ENCODE peak calls at places on chromosome 5, in six cellular contexts. One of them, this sample, is unnamed.

GRCh38 chr5:81544351-81545001 is 150.5 kb upstream of the ACOT12 start:
- DNase-seq in H1: no peak
- DNase-seq in trophoblast cell: peak
- DNase-seq in IMR-90: peak
- DNase-seq in neuronal stem cell: no peak
- DNase-seq in mesenchymal stem cell: no peak
- DNase-seq in this sample: no peak

GRCh38 chr5:5900350-5900749 is 477.9 kb downstream of the ICE1 start:
- DNase-seq in mesenchymal stem cell: no peak
- DNase-seq in IMR-90: no peak
- DNase-seq in trophoblast cell: no peak
- DNase-seq in H1: no peak
- DNase-seq in neuronal stem cell: no peak
- DNase-seq in this sample: no peak

GRCh38 chr5:4868140-4868735 is 271.9 kb upstream of the ADAMTS16 start:
- DNase-seq in trophoblast cell: peak
- DNase-seq in mesenchymal stem cell: peak
- DNase-seq in H1: peak
- DNase-seq in neuronal stem cell: peak
- DNase-seq in IMR-90: no peak
- DNase-seq in this sample: peak

GRCh38 chr5:14134771-14135170 is 8.4 kb upstream of the TRIO start:
- DNase-seq in H1: no peak
- DNase-seq in neuronal stem cell: no peak
- DNase-seq in mesenchymal stem cell: no peak
- DNase-seq in IMR-90: no peak
- DNase-seq in trophoblast cell: no peak
- DNase-seq in this sample: no peak

GRCh38 chr5:156879665-156880285 is 29.7 kb downstream of the PPP1R2B start:
- DNase-seq in IMR-90: no peak
- DNase-seq in neuronal stem cell: no peak
- DNase-seq in trophoblast cell: no peak
- DNase-seq in H1: no peak
- DNase-seq in mesenchymal stem cell: no peak
- DNase-seq in this sample: no peak

GRCh38 chr5:112276996-112277395 is 142.1 kb downstream of the EPB41L4A start:
- DNase-seq in trophoblast cell: no peak
- DNase-seq in mesenchymal stem cell: no peak
- DNase-seq in neuronal stem cell: no peak
- DNase-seq in IMR-90: no peak
- DNase-seq in H1: no peak
- DNase-seq in this sample: peak

GRCh38 chr5:64637837-64638443 is 52.4 kb upstream of the SHISAL2B start:
- DNase-seq in neuronal stem cell: no peak
- DNase-seq in IMR-90: no peak
- DNase-seq in H1: no peak
- DNase-seq in mesenchymal stem cell: peak
- DNase-seq in trophoblast cell: no peak
- DNase-seq in this sample: peak

GRCh38 chr5:154945695-154946301 is 4.9 kb downstream of the MRPL22 start:
- DNase-seq in IMR-90: peak
- DNase-seq in trophoblast cell: peak
- DNase-seq in H1: no peak
- DNase-seq in neuronal stem cell: no peak
- DNase-seq in mesenchymal stem cell: peak
- DNase-seq in this sample: no peak

GRCh38 chr5:124906339-124907097 is 160.1 kb upstream of the ZNF608 start:
- DNase-seq in IMR-90: peak
- DNase-seq in mesenchymal stem cell: peak
- DNase-seq in trophoblast cell: peak
- DNase-seq in neuronal stem cell: no peak
- DNase-seq in H1: no peak
- DNase-seq in this sample: no peak

GRCh38 chr5:73506459-73506955 is 8.3 kb downstream of the BTF3 start:
- DNase-seq in H1: no peak
- DNase-seq in neuronal stem cell: no peak
- DNase-seq in trophoblast cell: no peak
- DNase-seq in IMR-90: no peak
- DNase-seq in mesenchymal stem cell: no peak
- DNase-seq in this sample: peak

GRCh38 chr5:16507716-16508115 is 42.1 kb upstream of the ZNF622 start:
- DNase-seq in mesenchymal stem cell: no peak
- DNase-seq in trophoblast cell: peak
- DNase-seq in IMR-90: no peak
- DNase-seq in neuronal stem cell: no peak
- DNase-seq in H1: no peak
- DNase-seq in this sample: no peak

GRCh38 chr5:45642370-45642769 is 53.8 kb downstream of the HCN1 start:
- DNase-seq in IMR-90: no peak
- DNase-seq in H1: no peak
- DNase-seq in mesenchymal stem cell: no peak
- DNase-seq in trophoblast cell: no peak
- DNase-seq in neuronal stem cell: no peak
- DNase-seq in this sample: no peak

GRCh38 chr5:15431923-15432322 is 68.1 kb upstream of the FBXL7 start:
- DNase-seq in neuronal stem cell: no peak
- DNase-seq in trophoblast cell: no peak
- DNase-seq in IMR-90: no peak
- DNase-seq in H1: no peak
- DNase-seq in mesenchymal stem cell: no peak
- DNase-seq in this sample: no peak

GRCh38 chr5:1726956-1727355 is 72.7 kb downstream of the MRPL36 start:
- DNase-seq in mesenchymal stem cell: no peak
- DNase-seq in neuronal stem cell: no peak
- DNase-seq in H1: peak
- DNase-seq in trophoblast cell: no peak
- DNase-seq in IMR-90: no peak
- DNase-seq in this sample: peak

GRCh38 chr5:68021958-68022357 is 193.6 kb upstream of the PIK3R1 start:
- DNase-seq in neuronal stem cell: no peak
- DNase-seq in IMR-90: no peak
- DNase-seq in trophoblast cell: peak
- DNase-seq in H1: no peak
- DNase-seq in mesenchymal stem cell: no peak
- DNase-seq in this sample: no peak

GRCh38 chr5:136023935-136024645 is 4.7 kb upstream of the TGFBI start:
- DNase-seq in H1: no peak
- DNase-seq in IMR-90: peak
- DNase-seq in mesenchymal stem cell: peak
- DNase-seq in neuronal stem cell: no peak
- DNase-seq in trophoblast cell: no peak
- DNase-seq in this sample: no peak

GRCh38 chr5:98309785-98310566 is 463.5 kb upstream of the RGMB start:
- DNase-seq in trophoblast cell: peak
- DNase-seq in H1: peak
- DNase-seq in mesenchymal stem cell: peak
- DNase-seq in IMR-90: peak
- DNase-seq in neuronal stem cell: peak
- DNase-seq in this sample: peak

GRCh38 chr5:154300207-154300606 is 109.7 kb downstream of the GALNT10 start:
- DNase-seq in trophoblast cell: no peak
- DNase-seq in H1: no peak
- DNase-seq in IMR-90: no peak
- DNase-seq in mesenchymal stem cell: no peak
- DNase-seq in neuronal stem cell: no peak
- DNase-seq in this sample: no peak

GRCh38 chr5:123116063-123116462 is 27.0 kb downstream of the PRDM6 start:
- DNase-seq in H1: no peak
- DNase-seq in trophoblast cell: no peak
- DNase-seq in neuronal stem cell: no peak
- DNase-seq in IMR-90: peak
- DNase-seq in mesenchymal stem cell: no peak
- DNase-seq in this sample: no peak

GRCh38 chr5:156815988-156816599 is 34.0 kb upstream of the PPP1R2B start:
- DNase-seq in neuronal stem cell: peak
- DNase-seq in mesenchymal stem cell: peak
- DNase-seq in H1: no peak
- DNase-seq in IMR-90: peak
- DNase-seq in trophoblast cell: peak
- DNase-seq in this sample: peak

GRCh38 chr5:9781882-9782281 is 151.7 kb upstream of the TAS2R1 start:
- DNase-seq in trophoblast cell: no peak
- DNase-seq in neuronal stem cell: no peak
- DNase-seq in IMR-90: peak
- DNase-seq in mesenchymal stem cell: peak
- DNase-seq in H1: no peak
- DNase-seq in this sample: no peak

GRCh38 chr5:96601200-96601599 is 61.0 kb upstream of the CAST start:
- DNase-seq in trophoblast cell: no peak
- DNase-seq in neuronal stem cell: no peak
- DNase-seq in mesenchymal stem cell: no peak
- DNase-seq in H1: no peak
- DNase-seq in IMR-90: no peak
- DNase-seq in this sample: no peak

DNA sequence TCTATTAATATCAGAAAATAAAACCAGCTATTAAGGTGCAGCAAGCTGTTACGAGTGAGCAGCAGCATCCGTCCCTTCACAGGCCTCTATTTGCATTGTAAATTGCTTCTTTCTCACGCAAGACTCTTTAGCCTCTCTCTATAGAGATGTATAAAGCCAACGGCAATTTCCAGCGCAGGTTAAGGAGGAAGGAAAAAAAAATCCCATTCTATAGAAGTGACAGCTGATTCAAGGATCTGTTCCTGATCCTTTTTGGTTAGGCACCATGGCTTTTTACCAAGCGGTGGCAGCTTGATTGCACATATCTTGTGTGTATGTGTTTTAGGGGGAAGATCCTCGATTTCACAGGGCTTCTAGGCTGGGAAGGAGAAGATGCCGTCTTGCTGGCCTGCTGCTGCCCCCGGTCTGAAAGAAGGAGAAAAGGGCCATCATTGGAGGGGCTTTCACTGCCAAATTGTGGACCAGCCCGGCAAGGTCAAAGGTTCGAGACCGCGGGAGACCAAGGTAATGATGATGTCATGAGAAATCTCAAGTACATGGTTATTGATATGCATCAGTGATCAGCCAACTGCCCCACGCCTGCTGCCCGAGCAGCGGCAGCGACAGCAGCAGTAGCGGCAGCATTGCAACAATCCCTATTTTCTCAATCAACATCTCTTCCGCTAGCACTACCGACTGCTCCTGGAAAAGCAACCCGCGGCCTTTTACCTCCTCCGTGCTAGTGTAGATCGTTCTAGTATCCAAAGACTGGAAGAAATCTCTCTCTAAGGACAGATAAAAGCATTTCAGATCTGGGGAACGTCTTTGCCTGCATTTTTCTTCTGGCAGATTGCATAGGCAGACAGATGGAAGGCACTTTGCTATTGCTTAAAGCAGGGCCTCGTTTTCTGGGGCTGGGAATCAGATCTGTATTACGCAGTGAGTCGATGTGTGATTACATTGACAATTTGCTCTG is 215.5 kb downstream of the MEF2C start:
- DNase-seq in neuronal stem cell: no peak
- DNase-seq in trophoblast cell: no peak
- DNase-seq in IMR-90: no peak
- DNase-seq in mesenchymal stem cell: no peak
- DNase-seq in H1: no peak
- DNase-seq in this sample: peak
- H2AFZ ChIP-seq in neuronal stem cell: peak
- H2AFZ ChIP-seq in trophoblast cell: no peak
- H2AFZ ChIP-seq in IMR-90: no peak
- H2AFZ ChIP-seq in mesenchymal stem cell: no peak
- H2AFZ ChIP-seq in H1: no peak
- H2AFZ ChIP-seq in this sample: no peak

DNA sequence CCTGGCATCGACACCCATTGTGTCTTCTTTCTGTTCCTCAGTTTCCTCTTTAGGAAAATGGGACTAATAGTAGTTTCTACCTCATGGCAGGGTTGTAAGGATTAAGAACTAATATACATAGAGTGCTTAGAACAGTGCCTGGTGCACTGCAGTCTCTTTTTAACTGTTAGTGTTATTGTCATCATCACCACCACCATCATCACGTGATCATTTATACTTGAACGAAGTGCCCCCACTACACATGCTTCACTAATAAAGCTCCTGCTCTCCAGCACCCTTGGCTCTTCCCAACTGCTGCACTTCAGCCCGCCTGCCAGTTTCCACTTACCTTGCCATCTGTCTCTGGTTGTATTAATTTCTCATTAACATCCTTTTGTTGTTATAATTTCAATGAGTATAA is 35.8 kb upstream of the MAST4 start:
- DNase-seq in mesenchymal stem cell: no peak
- DNase-seq in trophoblast cell: no peak
- DNase-seq in H1: no peak
- DNase-seq in IMR-90: no peak
- DNase-seq in neuronal stem cell: no peak
- DNase-seq in this sample: no peak
- H3K18ac ChIP-seq in mesenchymal stem cell: no peak
- H3K18ac ChIP-seq in trophoblast cell: no peak
- H3K18ac ChIP-seq in H1: no peak
- H3K18ac ChIP-seq in IMR-90: no peak
- H3K18ac ChIP-seq in neuronal stem cell: no peak
- H3K18ac ChIP-seq in this sample: no peak

GRCh38 chr5:134227259-134227658 is 1.4 kb upstream of the PPP2CA start:
- DNase-seq in trophoblast cell: no peak
- DNase-seq in H1: peak
- DNase-seq in IMR-90: peak
- DNase-seq in neuronal stem cell: no peak
- DNase-seq in mesenchymal stem cell: peak
- DNase-seq in this sample: peak
- H2AFZ ChIP-seq in trophoblast cell: no peak
- H2AFZ ChIP-seq in H1: peak
- H2AFZ ChIP-seq in IMR-90: peak
- H2AFZ ChIP-seq in neuronal stem cell: peak
- H2AFZ ChIP-seq in mesenchymal stem cell: no peak
- H2AFZ ChIP-seq in this sample: no peak

GRCh38 chr5:174425271-174425963 is 299.0 kb upstream of the MSX2 start:
- DNase-seq in trophoblast cell: no peak
- DNase-seq in IMR-90: no peak
- DNase-seq in H1: no peak
- DNase-seq in neuronal stem cell: no peak
- DNase-seq in mesenchymal stem cell: no peak
- DNase-seq in this sample: no peak

GRCh38 chr5:174424219-174425053 is 299.9 kb upstream of the MSX2 start:
- DNase-seq in H1: no peak
- DNase-seq in trophoblast cell: no peak
- DNase-seq in neuronal stem cell: no peak
- DNase-seq in IMR-90: no peak
- DNase-seq in mesenchymal stem cell: no peak
- DNase-seq in this sample: no peak

GRCh38 chr5:174425964-174426290 is 298.5 kb upstream of the MSX2 start:
- DNase-seq in neuronal stem cell: no peak
- DNase-seq in H1: no peak
- DNase-seq in IMR-90: no peak
- DNase-seq in mesenchymal stem cell: no peak
- DNase-seq in trophoblast cell: no peak
- DNase-seq in this sample: no peak

GRCh38 chr5:174421408-174421805 is 303.0 kb upstream of the MSX2 start:
- DNase-seq in trophoblast cell: no peak
- DNase-seq in neuronal stem cell: no peak
- DNase-seq in IMR-90: no peak
- DNase-seq in mesenchymal stem cell: no peak
- DNase-seq in H1: no peak
- DNase-seq in this sample: no peak

DNA sequence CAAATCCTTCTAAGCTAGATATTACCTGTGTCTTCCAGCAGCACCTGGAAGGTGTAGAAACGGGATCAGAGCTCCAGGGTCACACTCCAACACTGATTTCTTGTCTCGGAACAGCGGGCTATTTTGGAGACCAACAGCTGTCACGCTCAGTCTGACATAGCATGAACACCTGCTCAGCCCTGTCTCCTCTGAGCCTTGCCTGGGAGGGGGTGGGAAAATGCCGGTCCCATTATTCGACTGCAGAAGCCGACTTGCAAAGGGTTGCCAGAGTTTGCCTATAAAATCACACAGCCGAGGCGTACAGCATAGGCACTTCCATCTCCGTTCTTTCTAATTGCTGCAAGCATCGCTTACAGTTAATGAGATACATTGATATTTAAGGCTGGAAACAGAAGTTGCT is 300.8 kb upstream of the MSX2 start:
- DNase-seq in mesenchymal stem cell: no peak
- DNase-seq in H1: no peak
- DNase-seq in trophoblast cell: no peak
- DNase-seq in neuronal stem cell: no peak
- DNase-seq in IMR-90: no peak
- DNase-seq in this sample: no peak
- H3K18ac ChIP-seq in mesenchymal stem cell: no peak
- H3K18ac ChIP-seq in H1: no peak
- H3K18ac ChIP-seq in trophoblast cell: peak
- H3K18ac ChIP-seq in neuronal stem cell: no peak
- H3K18ac ChIP-seq in IMR-90: no peak
- H3K18ac ChIP-seq in this sample: no peak